ENCODE peak calls at places on chromosomes 3 and 15, in nine cellular contexts. One of them, this sample, is unnamed.

GRCh38 chr3:128998532-128998931 is 2.6 kb upstream of the EFCC1 start:
- DNase-seq in dorsolateral prefrontal cortex: no peak
- DNase-seq in epithelial cell of esophagus: no peak
- DNase-seq in GM12865: no peak
- DNase-seq in sigmoid colon: no peak
- DNase-seq in A673: no peak
- DNase-seq in prostate gland: no peak
- DNase-seq in endothelial cell: no peak
- DNase-seq in PC-3: no peak
- DNase-seq in this sample: no peak

GRCh38 chr3:23377928-23378672 is 175.0 kb downstream of the UBE2E2 start:
- DNase-seq in dorsolateral prefrontal cortex: no peak
- DNase-seq in sigmoid colon: no peak
- DNase-seq in endothelial cell: no peak
- DNase-seq in prostate gland: no peak
- DNase-seq in epithelial cell of esophagus: no peak
- DNase-seq in GM12865: peak
- DNase-seq in A673: no peak
- DNase-seq in PC-3: no peak
- DNase-seq in this sample: no peak

GRCh38 chr15:39925112-39925830 is 5.2 kb upstream of the GPR176 start:
- DNase-seq in endothelial cell: no peak
- DNase-seq in prostate gland: no peak
- DNase-seq in sigmoid colon: no peak
- DNase-seq in GM12865: no peak
- DNase-seq in dorsolateral prefrontal cortex: no peak
- DNase-seq in PC-3: peak
- DNase-seq in epithelial cell of esophagus: peak
- DNase-seq in A673: peak
- DNase-seq in this sample: no peak

GRCh38 chr15:63380828-63381282 is 791 bp downstream of the CA12 start:
- DNase-seq in endothelial cell: no peak
- DNase-seq in prostate gland: no peak
- DNase-seq in epithelial cell of esophagus: peak
- DNase-seq in sigmoid colon: no peak
- DNase-seq in dorsolateral prefrontal cortex: no peak
- DNase-seq in A673: no peak
- DNase-seq in PC-3: no peak
- DNase-seq in GM12865: no peak
- DNase-seq in this sample: no peak

GRCh38 chr15:48040166-48040817 is 80.5 kb upstream of the SLC24A5 start:
- DNase-seq in A673: peak
- DNase-seq in dorsolateral prefrontal cortex: no peak
- DNase-seq in GM12865: no peak
- DNase-seq in endothelial cell: no peak
- DNase-seq in sigmoid colon: no peak
- DNase-seq in epithelial cell of esophagus: peak
- DNase-seq in prostate gland: no peak
- DNase-seq in PC-3: no peak
- DNase-seq in this sample: no peak

GRCh38 chr3:77655421-77655820 is 615.5 kb downstream of the ROBO2 start:
- DNase-seq in dorsolateral prefrontal cortex: no peak
- DNase-seq in GM12865: no peak
- DNase-seq in endothelial cell: no peak
- DNase-seq in epithelial cell of esophagus: no peak
- DNase-seq in PC-3: no peak
- DNase-seq in prostate gland: no peak
- DNase-seq in A673: no peak
- DNase-seq in sigmoid colon: no peak
- DNase-seq in this sample: no peak

GRCh38 chr15:63599401-63600000 is 2.3 kb downstream of the FBXL22 start:
- DNase-seq in prostate gland: peak
- DNase-seq in A673: peak
- DNase-seq in endothelial cell: peak
- DNase-seq in epithelial cell of esophagus: peak
- DNase-seq in sigmoid colon: peak
- DNase-seq in dorsolateral prefrontal cortex: peak
- DNase-seq in PC-3: peak
- DNase-seq in GM12865: peak
- DNase-seq in this sample: peak

GRCh38 chr3:54830658-54831057 is 97.2 kb downstream of the LRTM1 start:
- DNase-seq in GM12865: peak
- DNase-seq in epithelial cell of esophagus: peak
- DNase-seq in PC-3: peak
- DNase-seq in endothelial cell: no peak
- DNase-seq in dorsolateral prefrontal cortex: no peak
- DNase-seq in A673: no peak
- DNase-seq in sigmoid colon: no peak
- DNase-seq in prostate gland: no peak
- DNase-seq in this sample: no peak

GRCh38 chr3:50674349-50675178 is at the start of gene DOCK3:
- DNase-seq in prostate gland: peak
- DNase-seq in sigmoid colon: peak
- DNase-seq in epithelial cell of esophagus: peak
- DNase-seq in dorsolateral prefrontal cortex: peak
- DNase-seq in PC-3: peak
- DNase-seq in endothelial cell: peak
- DNase-seq in A673: peak
- DNase-seq in GM12865: peak
- DNase-seq in this sample: peak

GRCh38 chr15:49064281-49064653 is 18.0 kb upstream of the SECISBP2L start:
- DNase-seq in epithelial cell of esophagus: no peak
- DNase-seq in sigmoid colon: no peak
- DNase-seq in GM12865: no peak
- DNase-seq in PC-3: no peak
- DNase-seq in A673: no peak
- DNase-seq in dorsolateral prefrontal cortex: no peak
- DNase-seq in prostate gland: no peak
- DNase-seq in endothelial cell: no peak
- DNase-seq in this sample: no peak

GRCh38 chr3:30496496-30496966 is 109.9 kb upstream of the TGFBR2 start:
- DNase-seq in GM12865: no peak
- DNase-seq in epithelial cell of esophagus: peak
- DNase-seq in dorsolateral prefrontal cortex: no peak
- DNase-seq in endothelial cell: no peak
- DNase-seq in prostate gland: no peak
- DNase-seq in sigmoid colon: peak
- DNase-seq in PC-3: peak
- DNase-seq in A673: no peak
- DNase-seq in this sample: no peak

GRCh38 chr3:123871946-123872345 is 12.2 kb downstream of the MYLK start:
- DNase-seq in A673: peak
- DNase-seq in sigmoid colon: no peak
- DNase-seq in endothelial cell: no peak
- DNase-seq in dorsolateral prefrontal cortex: no peak
- DNase-seq in PC-3: peak
- DNase-seq in prostate gland: no peak
- DNase-seq in epithelial cell of esophagus: peak
- DNase-seq in GM12865: no peak
- DNase-seq in this sample: no peak

GRCh38 chr3:133927543-133928066 is 31.9 kb upstream of the RAB6B start:
- DNase-seq in GM12865: peak
- DNase-seq in sigmoid colon: no peak
- DNase-seq in A673: peak
- DNase-seq in prostate gland: peak
- DNase-seq in PC-3: peak
- DNase-seq in epithelial cell of esophagus: peak
- DNase-seq in dorsolateral prefrontal cortex: peak
- DNase-seq in endothelial cell: peak
- DNase-seq in this sample: peak

GRCh38 chr3:56862352-56863062 is 60.8 kb upstream of the ARHGEF3 start:
- DNase-seq in PC-3: peak
- DNase-seq in A673: no peak
- DNase-seq in GM12865: peak
- DNase-seq in endothelial cell: no peak
- DNase-seq in sigmoid colon: no peak
- DNase-seq in epithelial cell of esophagus: peak
- DNase-seq in prostate gland: no peak
- DNase-seq in dorsolateral prefrontal cortex: peak
- DNase-seq in this sample: no peak

GRCh38 chr3:109025896-109026295 is 72.2 kb upstream of the GUCA1C start:
- DNase-seq in epithelial cell of esophagus: no peak
- DNase-seq in endothelial cell: no peak
- DNase-seq in A673: no peak
- DNase-seq in dorsolateral prefrontal cortex: no peak
- DNase-seq in PC-3: no peak
- DNase-seq in prostate gland: no peak
- DNase-seq in sigmoid colon: no peak
- DNase-seq in GM12865: no peak
- DNase-seq in this sample: no peak

GRCh38 chr15:82177291-82178010 is 85.1 kb downstream of the EFL1 start:
- DNase-seq in endothelial cell: no peak
- DNase-seq in GM12865: peak
- DNase-seq in dorsolateral prefrontal cortex: no peak
- DNase-seq in PC-3: peak
- DNase-seq in epithelial cell of esophagus: peak
- DNase-seq in A673: no peak
- DNase-seq in sigmoid colon: peak
- DNase-seq in prostate gland: no peak
- DNase-seq in this sample: no peak

GRCh38 chr3:97720417-97720816 is 44.1 kb upstream of the ARL6 start:
- DNase-seq in GM12865: no peak
- DNase-seq in dorsolateral prefrontal cortex: no peak
- DNase-seq in endothelial cell: no peak
- DNase-seq in epithelial cell of esophagus: peak
- DNase-seq in A673: no peak
- DNase-seq in prostate gland: no peak
- DNase-seq in sigmoid colon: no peak
- DNase-seq in PC-3: peak
- DNase-seq in this sample: no peak

GRCh38 chr3:178671261-178672191 is 135.3 kb downstream of the KCNMB2 start:
- DNase-seq in GM12865: peak
- DNase-seq in endothelial cell: no peak
- DNase-seq in prostate gland: no peak
- DNase-seq in dorsolateral prefrontal cortex: no peak
- DNase-seq in PC-3: peak
- DNase-seq in sigmoid colon: no peak
- DNase-seq in A673: no peak
- DNase-seq in epithelial cell of esophagus: peak
- DNase-seq in this sample: no peak

DNA sequence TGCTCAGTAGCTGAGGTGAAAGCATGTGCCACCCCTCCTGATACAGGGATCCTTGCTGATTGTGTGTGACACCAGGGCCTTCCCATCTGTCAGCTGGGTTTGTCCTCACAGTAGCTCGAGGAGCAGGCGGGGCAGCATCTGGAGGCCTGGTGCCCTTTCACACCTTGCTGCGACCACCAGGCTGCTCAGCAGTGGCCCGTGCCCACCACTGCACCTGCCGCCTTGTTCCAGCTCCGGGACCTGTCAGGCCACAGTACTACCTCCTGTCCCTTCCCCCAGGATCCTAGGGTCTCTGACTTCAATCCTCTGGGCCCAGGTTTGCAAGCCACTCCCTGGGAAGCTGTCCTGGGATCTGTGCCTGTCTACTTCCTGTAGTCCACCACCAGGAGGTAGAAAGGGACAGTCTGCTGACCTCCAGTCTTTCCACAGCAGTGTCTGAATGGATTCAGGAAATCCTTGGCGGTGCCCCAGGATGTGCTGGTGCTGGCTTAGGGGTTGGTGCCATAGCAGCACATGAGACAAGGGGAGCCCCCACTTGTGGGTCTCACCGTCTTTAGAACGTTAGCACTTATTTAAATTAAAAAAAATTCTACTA is 27.5 kb downstream of the APBA2 start:
- DNase-seq in PC-3: no peak
- DNase-seq in GM12865: no peak
- DNase-seq in epithelial cell of esophagus: no peak
- DNase-seq in A673: no peak
- DNase-seq in prostate gland: no peak
- DNase-seq in dorsolateral prefrontal cortex: no peak
- DNase-seq in sigmoid colon: peak
- DNase-seq in endothelial cell: no peak
- DNase-seq in this sample: peak
- TF ChIP-seq CTCF in PC-3: no peak
- TF ChIP-seq CTCF in GM12865: no peak
- TF ChIP-seq CTCF in epithelial cell of esophagus: no peak
- TF ChIP-seq CTCF in A673: no peak
- TF ChIP-seq CTCF in prostate gland: no peak
- TF ChIP-seq CTCF in dorsolateral prefrontal cortex: no peak
- TF ChIP-seq CTCF in sigmoid colon: no peak
- TF ChIP-seq CTCF in endothelial cell: no peak
- TF ChIP-seq CTCF in this sample: no peak

DNA sequence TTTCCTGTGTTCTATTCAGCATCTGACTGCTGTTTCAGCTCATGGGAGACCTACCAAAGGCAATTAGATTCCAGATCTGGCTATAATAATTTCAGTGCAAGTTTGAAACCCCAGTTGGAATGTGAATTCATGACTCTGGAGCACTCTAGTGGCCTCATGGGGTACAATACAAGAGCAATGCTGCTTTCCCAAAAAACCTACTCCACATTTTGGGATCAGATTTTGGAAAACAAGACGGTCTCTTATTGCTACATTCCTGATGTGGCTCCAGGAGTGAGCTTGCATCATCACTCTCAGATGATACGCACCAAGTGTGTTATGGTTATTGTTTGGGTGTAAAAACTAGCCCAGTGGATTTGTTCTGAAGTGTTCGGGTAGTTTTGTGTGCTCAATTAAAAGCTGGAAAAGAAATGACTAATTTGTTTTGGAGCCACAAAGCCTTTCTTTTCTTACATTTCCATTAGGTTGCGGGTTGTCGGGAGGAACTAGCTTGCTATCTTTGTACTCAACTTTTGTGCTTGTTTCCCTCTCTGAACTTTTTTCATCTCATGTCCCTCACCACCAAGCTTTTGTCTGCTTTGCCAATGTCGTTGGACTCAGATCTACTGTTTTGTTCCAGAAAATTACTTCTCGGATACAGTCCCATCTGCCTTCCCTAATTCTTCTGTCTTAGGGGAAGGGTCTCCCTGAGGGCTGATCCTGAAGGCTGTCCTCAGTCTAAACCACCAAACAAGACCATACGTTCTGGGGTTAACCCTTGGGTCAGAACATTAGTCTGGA is 272.1 kb downstream of the BBX start:
- DNase-seq in GM12865: no peak
- DNase-seq in sigmoid colon: no peak
- DNase-seq in dorsolateral prefrontal cortex: no peak
- DNase-seq in endothelial cell: no peak
- DNase-seq in prostate gland: no peak
- DNase-seq in A673: peak
- DNase-seq in epithelial cell of esophagus: no peak
- DNase-seq in PC-3: peak
- DNase-seq in this sample: no peak
- TF ChIP-seq CTCF in GM12865: no peak
- TF ChIP-seq CTCF in sigmoid colon: peak
- TF ChIP-seq CTCF in dorsolateral prefrontal cortex: peak
- TF ChIP-seq CTCF in endothelial cell: no peak
- TF ChIP-seq CTCF in prostate gland: no peak
- TF ChIP-seq CTCF in A673: peak
- TF ChIP-seq CTCF in epithelial cell of esophagus: peak
- TF ChIP-seq CTCF in PC-3: peak
- TF ChIP-seq CTCF in this sample: peak

GRCh38 chr15:90895571-90896117 is 7.5 kb upstream of the MAN2A2 start:
- DNase-seq in sigmoid colon: no peak
- DNase-seq in dorsolateral prefrontal cortex: peak
- DNase-seq in epithelial cell of esophagus: no peak
- DNase-seq in A673: peak
- DNase-seq in PC-3: no peak
- DNase-seq in prostate gland: no peak
- DNase-seq in endothelial cell: no peak
- DNase-seq in GM12865: no peak
- DNase-seq in this sample: no peak
- TF ChIP-seq CTCF in sigmoid colon: no peak
- TF ChIP-seq CTCF in dorsolateral prefrontal cortex: peak
- TF ChIP-seq CTCF in epithelial cell of esophagus: no peak
- TF ChIP-seq CTCF in A673: peak
- TF ChIP-seq CTCF in PC-3: peak
- TF ChIP-seq CTCF in prostate gland: no peak
- TF ChIP-seq CTCF in endothelial cell: no peak
- TF ChIP-seq CTCF in GM12865: no peak
- TF ChIP-seq CTCF in this sample: no peak

GRCh38 chr15:89356634-89357298 is 22.1 kb upstream of the POLG start:
- DNase-seq in dorsolateral prefrontal cortex: no peak
- DNase-seq in A673: peak
- DNase-seq in sigmoid colon: no peak
- DNase-seq in PC-3: peak
- DNase-seq in prostate gland: no peak
- DNase-seq in endothelial cell: no peak
- DNase-seq in epithelial cell of esophagus: peak
- DNase-seq in GM12865: no peak
- DNase-seq in this sample: no peak
- TF ChIP-seq CTCF in dorsolateral prefrontal cortex: peak
- TF ChIP-seq CTCF in A673: peak
- TF ChIP-seq CTCF in sigmoid colon: no peak
- TF ChIP-seq CTCF in PC-3: peak
- TF ChIP-seq CTCF in prostate gland: no peak
- TF ChIP-seq CTCF in endothelial cell: peak
- TF ChIP-seq CTCF in epithelial cell of esophagus: peak
- TF ChIP-seq CTCF in GM12865: peak
- TF ChIP-seq CTCF in this sample: peak